ENCODE peak calls at places on chromosomes 4 and X, in ten cellular contexts. D is IMR-90, J is HCEC 1CT, W is left ventricle myocardium inferior, U is H9, Z is heart right ventricle, I is choroid plexus epithelial cell, G is amniotic stem cell, O is NCI-H1930, X is mesothelial cell of epicardium. H is an unnamed sample.

GRCh38 chr4:169286562-169287301 is 16.0 kb upstream of the SH3RF1 start:
- DNase-seq in G (no peak), D (peak), J (peak), Z (no peak), W (no peak), I (no peak), U (no peak), O (no peak), X (no peak), H (no peak)

GRCh38 chrX:9416562-9417319 is 48.1 kb upstream of the TBL1X start:
- DNase-seq in U (no peak), Z (no peak), W (no peak), I (peak), J (no peak), O (no peak), G (no peak), X (no peak), D (peak), H (no peak)

GRCh38 chrX:93673869-93674271 is at the start of gene FAM133A:
- DNase-seq in Z (peak), J (no peak), I (peak), X (no peak), G (peak), U (no peak), W (no peak), D (peak), O (no peak), H (peak)

GRCh38 chr4:37685726-37686372 is 327 bp downstream of the RELL1 start:
- DNase-seq in G (peak), J (peak), I (peak), Z (no peak), W (peak), U (no peak), X (peak), O (no peak), D (peak), H (no peak)

GRCh38 chr4:144183165-144183564 is 42.6 kb upstream of the GYPA start:
- DNase-seq in X (no peak), Z (no peak), I (no peak), J (no peak), U (no peak), G (no peak), O (no peak), D (no peak), W (no peak), H (no peak)

GRCh38 chr4:139163806-139164206 is 13.2 kb downstream of the ELF2 start:
- DNase-seq in O (no peak), X (no peak), D (no peak), W (no peak), U (no peak), G (no peak), J (no peak), Z (no peak), I (no peak), H (no peak)

GRCh38 chr4:154877110-154877760 is 96.2 kb downstream of the RBM46 start:
- DNase-seq in W (no peak), Z (no peak), U (no peak), J (peak), I (peak), O (no peak), X (no peak), D (peak), G (no peak), H (peak)

GRCh38 chr4:165799384-165799815 is 73.6 kb upstream of the TLL1 start:
- DNase-seq in O (no peak), J (no peak), Z (no peak), I (no peak), W (no peak), X (no peak), U (no peak), D (no peak), G (no peak), H (no peak)

GRCh38 chr4:52982246-52982950 is 120.3 kb downstream of the RASL11B start:
- DNase-seq in O (peak), I (peak), Z (no peak), W (no peak), U (no peak), J (peak), G (peak), X (no peak), D (peak), H (peak)

GRCh38 chr4:40915318-40916217 is 165.8 kb downstream of the NSUN7 start:
- DNase-seq in G (peak), U (no peak), W (no peak), D (peak), O (no peak), Z (no peak), I (no peak), X (no peak), J (peak), H (peak)

GRCh38 chr4:140986045-140986444 is 147.2 kb downstream of the RNF150 start:
- DNase-seq in I (no peak), J (no peak), Z (no peak), D (no peak), G (no peak), X (no peak), U (no peak), O (no peak), W (no peak), H (no peak)

GRCh38 chrX:22192419-22193086 is 80.2 kb upstream of the CBLL2 start:
- DNase-seq in U (peak), O (peak), G (peak), J (peak), I (peak), X (peak), Z (peak), D (peak), W (peak), H (peak)

GRCh38 chr4:188941524-188942109 is 802.4 kb downstream of the TRIML1 start:
- DNase-seq in X (no peak), J (peak), Z (no peak), W (no peak), O (no peak), U (no peak), I (peak), G (peak), D (peak), H (peak)

GRCh38 chr4:126766266-126766665 is 866.5 kb upstream of the INTU start:
- DNase-seq in D (peak), U (no peak), Z (peak), G (no peak), J (no peak), O (no peak), W (peak), I (peak), X (no peak), H (no peak)

GRCh38 chr4:55297346-55297745 is 48.7 kb upstream of the SRD5A3 start:
- DNase-seq in G (no peak), I (peak), D (peak), J (no peak), O (no peak), X (no peak), W (no peak), U (no peak), Z (no peak), H (no peak)

GRCh38 chr4:94641702-94642560 is 115.8 kb upstream of the BMPR1B start:
- DNase-seq in O (no peak), X (no peak), W (no peak), I (peak), G (no peak), D (peak), Z (no peak), U (no peak), J (peak), H (peak)

GRCh38 chr4:33998204-33998603 is 2246.1 kb downstream of the ARAP2 start:
- DNase-seq in I (peak), J (no peak), W (no peak), Z (no peak), G (no peak), X (no peak), U (no peak), O (no peak), D (no peak), H (no peak)

GRCh38 chrX:9195199-9195880 is 161.4 kb upstream of the FAM9B start:
- DNase-seq in U (no peak), X (no peak), J (no peak), Z (no peak), W (no peak), G (no peak), O (no peak), D (no peak), I (no peak), H (no peak)

GRCh38 chr4:12186526-12186925 is 757.8 kb upstream of the HS3ST1 start:
- DNase-seq in U (no peak), O (no peak), I (no peak), G (no peak), D (no peak), Z (no peak), X (no peak), W (no peak), J (no peak), H (no peak)

GRCh38 chrX:23884427-23885024 is 23.2 kb downstream of the APOO start:
- DNase-seq in O (no peak), J (peak), D (peak), Z (no peak), G (no peak), U (no peak), W (no peak), I (peak), X (no peak), H (peak)

GRCh38 chrX:153450114-153450948 is 4.5 kb upstream of the TREX2 start:
- DNase-seq in G (no peak), X (no peak), W (no peak), D (no peak), I (no peak), J (no peak), O (no peak), U (no peak), Z (no peak), H (no peak)

GRCh38 chr4:173990879-173991231 is 292.6 kb downstream of the FBXO8 start:
- DNase-seq in G (no peak), I (peak), D (no peak), O (no peak), J (peak), Z (peak), U (no peak), W (peak), X (no peak), H (no peak)

H was measured in renal cortical epithelial cell.